ENCODE peak calls at places on chromosomes 6 and 20, in five cellular contexts. J, S, N, W and K are unnamed samples.

GRCh38 chr6:11448038-11448437 is 89.5 kb upstream of the TMEM170B start:
- DNase-seq in J (no peak), S (no peak), N (no peak), W (no peak), K (no peak)

GRCh38 chr6:46191961-46192360 is 21.2 kb upstream of the ENPP5 start:
- DNase-seq in J (no peak), S (peak), N (no peak), W (no peak), K (no peak)

GRCh38 chr20:61482425-61482887 is 230.4 kb downstream of the CDH4 start:
- DNase-seq in J (no peak), S (no peak), N (no peak), W (no peak), K (no peak)

GRCh38 chr6:14316911-14317535 is 199.5 kb downstream of the CD83 start:
- DNase-seq in J (no peak), S (no peak), N (peak), W (no peak), K (peak)

GRCh38 chr20:63246490-63247284 is 7.6 kb downstream of the NKAIN4 start:
- DNase-seq in J (peak), S (no peak), N (no peak), W (no peak), K (peak)

GRCh38 chr20:63025534-63026331 is 19.0 kb upstream of the BHLHE23 start:
- DNase-seq in J (peak), S (peak), N (peak), W (no peak), K (no peak)

GRCh38 chr6:48135352-48136084 is 24.5 kb upstream of the PTCHD4 start:
- DNase-seq in J (no peak), S (peak), N (no peak), W (no peak), K (no peak)

GRCh38 chr6:111852704-111853103 is 20.5 kb downstream of the FYN start:
- DNase-seq in J (no peak), S (peak), N (no peak), W (no peak), K (no peak)

GRCh38 chr6:80148220-80148619 is 41.7 kb downstream of the BCKDHB start:
- DNase-seq in J (no peak), S (no peak), N (no peak), W (no peak), K (no peak)

GRCh38 chr20:45545754-45546453 is 1.3 kb downstream of the EPPIN start:
- DNase-seq in J (peak), S (peak), N (peak), W (no peak), K (peak)

GRCh38 chr6:135397172-135397952 is 100.2 kb downstream of the AHI1 start:
- DNase-seq in J (no peak), S (no peak), N (no peak), W (no peak), K (no peak)

GRCh38 chr6:84652356-84653026 is 111.9 kb downstream of the TBX18 start:
- DNase-seq in J (peak), S (peak), N (no peak), W (no peak), K (no peak)

GRCh38 chr20:34124469-34125249 is 12.6 kb upstream of the EIF2S2 start:
- DNase-seq in J (no peak), S (no peak), N (no peak), W (no peak), K (no peak)

GRCh38 chr6:125859691-125860210 is 69.0 kb downstream of the NCOA7 start:
- DNase-seq in J (no peak), S (peak), N (no peak), W (no peak), K (no peak)

GRCh38 chr6:48111575-48111974 is 578 bp upstream of the PTCHD4 start:
- DNase-seq in J (peak), S (no peak), N (no peak), W (no peak), K (no peak)

GRCh38 chr20:539848-540247 is 3.7 kb downstream of the CSNK2A1 start:
- DNase-seq in J (peak), S (peak), N (peak), W (no peak), K (peak)

GRCh38 chr6:82705579-82705978 is 342.0 kb downstream of the TPBG start:
- DNase-seq in J (no peak), S (no peak), N (no peak), W (no peak), K (no peak)

GRCh38 chr6:11595903-11596302 is 58.4 kb downstream of the TMEM170B start:
- DNase-seq in J (no peak), S (no peak), N (peak), W (no peak), K (no peak)

GRCh38 chr6:122825180-122825579 is 36.1 kb downstream of the SMPDL3A start:
- DNase-seq in J (no peak), S (no peak), N (no peak), W (no peak), K (no peak)

GRCh38 chr6:169490830-169491229 is 211.0 kb downstream of the WDR27 start:
- DNase-seq in J (peak), S (peak), N (no peak), W (no peak), K (no peak)

GRCh38 chr6:32816746-32817204 is at the start of gene HLA-DOB:
- DNase-seq in J (peak), S (peak), N (no peak), W (no peak), K (no peak)

GRCh38 chr6:11263185-11263817 is 30.8 kb upstream of the NEDD9 start:
- DNase-seq in J (peak), S (peak), N (no peak), W (peak), K (peak)

GRCh38 chr6:81938014-81938761 is 185.7 kb upstream of the TENT5A start:
- DNase-seq in J (peak), S (peak), N (no peak), W (no peak), K (no peak)

GRCh38 chr6:36914227-36914794 is 28.6 kb downstream of the C6orf89 start:
- DNase-seq in J (peak), S (peak), N (no peak), W (peak), K (peak)

GRCh38 chr20:36036688-36037087 is 68.3 kb downstream of the CNBD2 start:
- DNase-seq in J (no peak), S (no peak), N (no peak), W (no peak), K (no peak)

GRCh38 chr6:169145991-169146501 is 107.6 kb downstream of the THBS2 start:
- DNase-seq in J (no peak), S (peak), N (no peak), W (no peak), K (no peak)

GRCh38 chr6:149563203-149563927 is 2.8 kb upstream of the GINM1 start:
- DNase-seq in J (peak), S (peak), N (no peak), W (no peak), K (no peak)

GRCh38 chr6:168616807-168617756 is 176.1 kb downstream of the SMOC2 start:
- DNase-seq in J (no peak), S (no peak), N (no peak), W (no peak), K (peak)

GRCh38 chr6:169073311-169073710 is 180.3 kb downstream of the THBS2 start:
- DNase-seq in J (no peak), S (peak), N (no peak), W (no peak), K (no peak)

GRCh38 chr6:160507420-160507819 is 156.7 kb downstream of the LPA start:
- DNase-seq in J (no peak), S (no peak), N (no peak), W (no peak), K (no peak)

GRCh38 chr6:141744194-141744925 is 388.4 kb upstream of the GJE1 start:
- DNase-seq in J (peak), S (peak), N (no peak), W (no peak), K (no peak)

GRCh38 chr6:85186546-85187170 is 263.2 kb upstream of the NT5E start:
- DNase-seq in J (no peak), S (peak), N (no peak), W (no peak), K (no peak)

GRCh38 chr6:160714731-160715130 is 12.7 kb downstream of the PLG start:
- DNase-seq in J (no peak), S (peak), N (no peak), W (no peak), K (no peak)

GRCh38 chr6:107869871-107870270 is 45.8 kb upstream of the SCML4 start:
- DNase-seq in J (no peak), S (no peak), N (no peak), W (no peak), K (no peak)